ENCODE peak calls at places on chromosome 7, in four cellular contexts. N, X, M and S are unnamed samples.
A peak's percentile ranks its signal among the peaks of the same experiment; 100 is the strongest.

GRCh38 chr7:148699024-148699771 is 495 bp downstream of the CUL1 start:
- DNase-seq in X (peak; percentile 31), M (peak; percentile 30), N (peak; percentile 36), S (peak; percentile 66)

GRCh38 chr7:92670204-92670851 is 80.1 kb upstream of the FAM133B start:
- DNase-seq in X (no peak), M (no peak), N (no peak), S (no peak)

GRCh38 chr7:150787321-150788281 is 12.6 kb downstream of the TMEM176B start:
- DNase-seq in M (peak; percentile 45), N (no peak), X (no peak), S (no peak)

GRCh38 chr7:105654994-105655900 is 74.0 kb upstream of the EFCAB10 start:
- DNase-seq in M (no peak), X (no peak), N (no peak), S (no peak)

GRCh38 chr7:22447759-22448158 is 52.2 kb downstream of the STEAP1B start:
- DNase-seq in N (no peak), M (no peak), X (no peak), S (no peak)

GRCh38 chr7:96304573-96304972 is 17.3 kb downstream of the SLC25A13 start:
- DNase-seq in M (no peak), N (no peak), X (no peak), S (no peak)

GRCh38 chr7:110519851-110520250 is 571.1 kb upstream of the LRRN3 start:
- DNase-seq in M (no peak), N (no peak), X (no peak), S (no peak)

GRCh38 chr7:156017916-156018700 is 205.8 kb upstream of the SHH start:
- DNase-seq in N (no peak), M (no peak), X (no peak), S (no peak)

GRCh38 chr7:100220833-100221718 is 1.3 kb downstream of the PVRIG start:
- DNase-seq in X (peak; percentile 51), M (peak; percentile 47), N (peak; percentile 70), S (no peak)

GRCh38 chr7:24912424-24912823 is 67.6 kb downstream of the OSBPL3 start:
- DNase-seq in N (no peak), X (no peak), M (no peak), S (no peak)

GRCh38 chr7:44470628-44471245 is 19.7 kb downstream of the NUDCD3 start:
- DNase-seq in X (no peak), N (no peak), M (no peak), S (no peak)

GRCh38 chr7:156064921-156065386 is 252.7 kb upstream of the SHH start:
- DNase-seq in N (no peak), M (no peak), X (no peak), S (no peak)

GRCh38 chr7:1204460-1204859 is 28.2 kb upstream of the UNCX start:
- DNase-seq in N (no peak), M (no peak), X (no peak), S (no peak)

GRCh38 chr7:117728858-117729257 is 144.4 kb downstream of the CTTNBP2 start:
- DNase-seq in X (no peak), N (no peak), M (no peak), S (no peak)

GRCh38 chr7:73851410-73852338 is 9.3 kb upstream of the TMEM270 start:
- DNase-seq in N (no peak), X (no peak), M (no peak), S (no peak)

GRCh38 chr7:135772639-135773019 is 24.0 kb upstream of the FAM180A start:
- DNase-seq in M (no peak), N (no peak), X (no peak), S (no peak)

GRCh38 chr7:131741446-131741845 is 185.0 kb upstream of the PODXL start:
- DNase-seq in X (no peak), M (no peak), N (no peak), S (no peak)